ENCODE peak calls at places on chromosomes 5 and 9, in six cellular contexts. O is endothelial cell of umbilical vein, S is HepG2, N is GM12878, C is A549, G is K562. W is an unnamed sample.

GRCh38 chr5:113331201-113331551 is 103.6 kb downstream of the TSSK1B start:
- DNase-seq in N (no peak), G (no peak), S (no peak), O (no peak), C (no peak), W (no peak)

GRCh38 chr5:68744196-68744595 is 349.6 kb upstream of the SLC30A5 start:
- DNase-seq in N (no peak), S (no peak), O (no peak), C (no peak), G (no peak), W (no peak)

GRCh38 chr9:125784286-125785049 is 37.3 kb downstream of the PBX3 start:
- DNase-seq in S (no peak), C (no peak), O (no peak), N (no peak), G (no peak), W (no peak)

GRCh38 chr9:132851421-132851792 is 26.7 kb downstream of the AK8 start:
- DNase-seq in G (no peak), S (peak; percentile 5), N (no peak), O (no peak), C (no peak), W (no peak)

GRCh38 chr5:6328173-6328572 is 50.2 kb downstream of the MED10 start:
- DNase-seq in G (peak; percentile 54), C (no peak), N (no peak), O (peak; percentile 27), S (peak; percentile 12), W (peak; percentile 51)

GRCh38 chr5:67900515-67900914 is 315.0 kb upstream of the PIK3R1 start:
- DNase-seq in C (no peak), S (no peak), O (no peak), N (no peak), G (no peak), W (no peak)

GRCh38 chr9:131667576-131667975 is 72.3 kb downstream of the RAPGEF1 start:
- DNase-seq in C (no peak), O (no peak), N (no peak), G (no peak), S (no peak), W (peak; percentile 19)

GRCh38 chr5:43078956-43079355 is 38.8 kb upstream of the ANXA2R start:
- DNase-seq in N (no peak), C (no peak), O (no peak), S (no peak), G (no peak), W (no peak)

GRCh38 chr9:109228093-109228642 is 61.1 kb upstream of the FRRS1L start:
- DNase-seq in N (no peak), O (no peak), G (no peak), C (no peak), S (no peak), W (no peak)

GRCh38 chr9:137371966-137372651 is 50.9 kb downstream of the EXD3 start:
- DNase-seq in S (no peak), C (no peak), N (no peak), O (no peak), G (no peak), W (no peak)

GRCh38 chr9:84271887-84272556 is 68.5 kb downstream of the SLC28A3 start:
- DNase-seq in S (no peak), G (no peak), N (no peak), O (no peak), C (no peak), W (no peak)

GRCh38 chr9:106941901-106942300 is 78.9 kb downstream of the ZNF462 start:
- DNase-seq in N (no peak), G (no peak), C (no peak), S (no peak), O (no peak), W (no peak)

DNA sequence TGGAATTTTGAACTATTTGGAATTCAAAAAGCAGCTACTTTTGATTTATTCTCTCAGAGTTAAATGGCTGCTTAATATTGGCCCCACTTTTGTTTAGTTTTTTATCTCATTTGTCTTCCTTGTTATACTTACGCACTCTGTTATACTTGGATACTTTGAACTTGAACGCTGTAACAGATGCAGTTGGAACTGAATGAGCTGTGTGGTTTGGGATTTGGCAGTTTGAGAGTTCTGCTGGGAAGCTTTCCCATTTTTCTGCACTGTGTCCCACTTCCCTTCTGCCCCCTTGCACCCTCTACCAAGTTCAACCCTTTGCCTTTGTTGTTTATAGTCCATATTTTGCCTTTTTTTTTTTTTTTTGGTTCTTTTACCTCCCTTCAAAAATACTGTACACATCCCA is 3.8 kb downstream of the RHOBTB3 start:
- DNase-seq in N (no peak), S (no peak), G (no peak), O (no peak), C (no peak), W (no peak)
- TF ChIP-seq POLR2A in N (no peak), S (no peak), G (no peak), O (no peak), C (no peak), W (no peak)

GRCh38 chr9:78777747-78778146 is 480.8 kb downstream of the PSAT1 start:
- DNase-seq in G (no peak), O (no peak), N (no peak), C (no peak), S (no peak), W (no peak)
- TF ChIP-seq MYC in G (no peak), O (no peak), N (no peak), C (no peak), S (no peak), W (no peak)

GRCh38 chr5:88428633-88429032 is 160.0 kb upstream of the TMEM161B start:
- DNase-seq in N (no peak), S (no peak), O (no peak), C (no peak), G (no peak), W (no peak)
- H3K4me3 ChIP-seq in N (no peak overlapping the region), S (no peak overlapping the region), O (no peak overlapping the region), C (no peak overlapping the region), G (no peak overlapping the region), W (no peak overlapping the region)

GRCh38 chr9:121274851-121275250 is 6.9 kb downstream of the GSN start:
- DNase-seq in C (no peak), G (no peak), S (no peak), N (no peak), O (no peak), W (no peak)
- TF ChIP-seq POLR2A in C (no peak), G (no peak), S (no peak), N (no peak), O (no peak), W (no peak)

GRCh38 chr5:135457424-135458071 is 5.4 kb upstream of the TIFAB start:
- DNase-seq in S (peak; percentile 56), O (peak; percentile 50), N (no peak), G (peak; percentile 82), C (peak; percentile 89), W (peak; percentile 90)
- TF ChIP-seq MYC in S (peak; percentile 23), O (no peak), N (no peak), G (peak; percentile 65), C (no peak), W (peak; percentile 24)

DNA sequence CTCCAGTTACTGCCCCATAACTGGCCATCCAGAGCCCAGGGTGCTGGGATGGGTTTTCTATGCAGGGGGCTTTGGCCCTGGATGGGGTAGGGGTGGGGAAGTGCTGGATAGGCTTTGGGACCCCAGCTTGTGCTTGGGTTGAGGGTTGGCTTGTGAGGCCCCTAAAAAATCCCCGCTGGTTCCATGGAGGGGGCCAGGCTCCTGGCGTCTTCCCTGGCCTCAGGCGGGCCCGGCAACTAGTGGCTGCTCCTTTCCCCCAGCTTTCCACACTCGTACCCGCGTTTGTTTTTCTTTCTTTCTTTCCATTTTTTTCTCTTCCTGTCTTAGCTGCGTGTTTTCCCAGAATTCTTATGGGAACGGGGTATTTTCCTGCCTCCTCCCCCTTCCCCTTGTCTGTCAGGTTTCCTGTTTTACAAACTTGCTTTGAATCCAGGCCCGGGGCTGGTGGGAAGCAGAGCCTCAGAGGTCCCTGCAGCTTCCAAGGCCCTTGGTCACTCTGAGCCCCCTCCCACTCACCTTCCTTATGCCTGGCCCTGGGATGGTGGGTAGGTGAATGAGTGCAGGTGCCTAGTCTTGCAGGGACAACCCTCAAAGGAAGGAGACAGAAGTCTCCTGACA is 40.2 kb downstream of the RGS3 start:
- DNase-seq in S (no peak), O (peak; percentile 97), N (no peak), C (no peak), G (no peak), W (no peak)
- H3K4me3 ChIP-seq in S (no peak overlapping the region), O (peak overlapping the region; percentile 94), N (no peak overlapping the region), C (no peak overlapping the region), G (no peak overlapping the region), W (no peak overlapping the region)

DNA sequence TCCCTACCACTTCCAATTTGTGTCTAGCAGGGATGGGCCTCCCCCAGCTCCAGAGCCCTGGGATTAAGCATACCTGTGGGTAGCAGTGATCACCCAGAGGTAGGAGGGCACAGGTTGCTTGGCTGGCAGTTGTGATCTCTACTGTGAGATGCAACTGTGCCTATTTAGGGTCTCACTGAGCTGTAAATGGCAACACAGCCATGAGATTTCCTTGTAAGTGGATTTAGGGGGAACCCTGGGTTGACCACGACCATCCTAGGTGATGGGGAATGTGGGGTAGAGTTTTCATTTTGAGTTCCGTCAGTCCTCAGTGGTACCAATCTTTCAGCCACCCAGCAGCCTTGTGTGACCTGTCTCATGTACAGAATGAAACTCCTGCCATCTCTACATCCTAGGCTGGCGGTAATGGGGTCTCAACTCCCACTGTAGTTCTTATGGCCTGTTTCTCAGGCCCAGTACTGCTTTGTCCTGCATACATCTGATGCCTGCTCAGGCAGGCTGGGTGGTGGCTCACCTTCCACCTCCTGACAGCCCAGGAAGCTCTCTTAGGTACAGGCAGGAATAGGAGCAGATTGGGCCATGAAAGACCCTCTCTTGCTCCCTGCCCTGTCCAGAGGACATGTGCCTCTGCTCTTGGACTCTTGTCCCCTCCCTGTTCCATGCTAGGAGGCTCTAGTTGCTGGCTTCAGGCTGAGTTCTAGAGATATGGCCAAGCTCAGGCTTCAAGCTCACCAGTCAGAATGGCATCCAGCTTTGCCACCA is 8.1 kb downstream of the HNRNPAB start:
- DNase-seq in S (no peak), N (no peak), O (no peak), C (no peak), G (no peak), W (peak; percentile 30)
- TF ChIP-seq POLR2A in S (peak; percentile 48), N (peak; percentile 24), O (peak; percentile 13), C (no peak), G (peak; percentile 71), W (no peak)

DNA sequence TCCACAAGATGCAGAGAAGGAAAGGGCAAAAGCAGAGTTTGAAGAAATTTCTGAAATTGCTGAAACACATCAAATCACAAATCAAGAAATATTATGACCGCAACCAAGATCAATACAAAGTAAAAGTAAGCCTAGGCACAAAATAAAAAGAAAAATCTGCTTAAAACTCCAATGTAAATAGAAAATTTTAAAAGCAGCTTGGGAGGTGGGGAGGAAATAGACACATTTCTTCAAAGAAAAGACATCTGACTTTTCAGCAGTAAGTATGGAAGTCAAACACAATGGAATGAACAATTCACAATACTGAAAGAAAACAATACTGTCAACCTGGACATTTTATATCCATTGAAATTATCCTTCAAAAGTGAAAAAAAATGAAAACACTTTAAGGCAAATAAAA is 55.1 kb downstream of the HTR4 start:
- DNase-seq in C (no peak), G (peak; percentile 22), O (no peak), N (no peak), S (no peak), W (no peak)
- TF ChIP-seq MYC in C (no peak), G (no peak), O (no peak), N (no peak), S (no peak), W (no peak)

DNA sequence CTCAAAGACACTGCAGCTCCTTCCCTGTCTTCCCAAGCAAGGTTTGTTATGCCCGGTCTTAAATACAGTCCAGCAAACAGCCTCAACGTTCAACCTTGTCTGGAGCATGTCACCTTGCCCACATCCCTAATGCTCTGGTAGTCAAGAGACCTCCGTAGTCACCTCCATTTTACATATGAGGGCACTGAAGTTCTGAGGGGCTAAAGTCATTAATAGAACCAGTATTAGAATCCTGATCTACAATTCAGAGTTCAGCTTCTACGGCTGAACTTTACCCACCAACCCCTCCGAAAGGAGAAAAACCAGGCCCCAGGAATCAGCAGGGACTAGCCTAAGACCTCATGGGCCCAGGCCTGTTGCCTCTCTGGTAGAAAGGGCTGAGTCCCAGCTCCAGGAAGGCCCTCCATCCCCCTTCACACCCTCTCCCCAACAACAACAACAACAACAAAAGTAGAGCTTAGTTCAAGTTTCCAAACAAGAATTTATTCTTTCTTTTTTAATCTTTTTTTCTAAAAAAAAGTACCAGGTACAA is 795 bp upstream of the STOML2 start:
- DNase-seq in S (no peak), C (no peak), N (no peak), G (no peak), O (no peak), W (no peak)
- H3K4me3 ChIP-seq in S (peak overlapping the region; percentile 69), C (peak overlapping the region; percentile 70), N (peak overlapping the region; percentile 79), G (peak overlapping the region; percentile 77), O (peak overlapping the region; percentile 80), W (peak overlapping the region; percentile 95)